ENCODE peak calls at places on chromosome 2, in seven cellular contexts. One of them, this sample, is unnamed.
A peak's percentile ranks its signal among the peaks of the same experiment; 100 is the strongest.

GRCh38 chr2:177400337-177400923 is 7.9 kb downstream of the AGPS start:
- DNase-seq in HepG2: no peak
- DNase-seq in K562: no peak
- DNase-seq in H1: no peak
- DNase-seq in HCT116: no peak
- DNase-seq in SK-N-SH: no peak
- DNase-seq in GM12878: no peak
- DNase-seq in this sample: no peak

GRCh38 chr2:217667545-217667944 is 335.2 kb downstream of the TNS1 start:
- DNase-seq in GM12878: no peak
- DNase-seq in H1: no peak
- DNase-seq in HepG2: no peak
- DNase-seq in HCT116: no peak
- DNase-seq in K562: no peak
- DNase-seq in SK-N-SH: no peak
- DNase-seq in this sample: no peak

GRCh38 chr2:29583104-29583503 is 338.3 kb downstream of the ALK start:
- DNase-seq in GM12878: peak; percentile 47
- DNase-seq in HCT116: no peak
- DNase-seq in H1: no peak
- DNase-seq in HepG2: no peak
- DNase-seq in K562: no peak
- DNase-seq in SK-N-SH: no peak
- DNase-seq in this sample: no peak

GRCh38 chr2:38704664-38705063 is 38.8 kb downstream of the GALM start:
- DNase-seq in GM12878: no peak
- DNase-seq in HCT116: no peak
- DNase-seq in HepG2: no peak
- DNase-seq in H1: no peak
- DNase-seq in K562: no peak
- DNase-seq in SK-N-SH: no peak
- DNase-seq in this sample: no peak

GRCh38 chr2:55418512-55419235 is 982 bp downstream of the CCDC88A start:
- DNase-seq in SK-N-SH: peak; percentile 23
- DNase-seq in HCT116: no peak
- DNase-seq in HepG2: peak; percentile 30
- DNase-seq in GM12878: no peak
- DNase-seq in K562: peak; percentile 54
- DNase-seq in H1: no peak
- DNase-seq in this sample: no peak

GRCh38 chr2:241066893-241067341 is 35.2 kb downstream of the MTERF4 start:
- DNase-seq in H1: peak; percentile 80
- DNase-seq in SK-N-SH: peak; percentile 32
- DNase-seq in HCT116: no peak
- DNase-seq in HepG2: no peak
- DNase-seq in GM12878: no peak
- DNase-seq in K562: no peak
- DNase-seq in this sample: no peak

GRCh38 chr2:152201466-152201830 is 25.9 kb upstream of the STAM2 start:
- DNase-seq in HCT116: no peak
- DNase-seq in HepG2: no peak
- DNase-seq in GM12878: no peak
- DNase-seq in SK-N-SH: no peak
- DNase-seq in K562: no peak
- DNase-seq in H1: no peak
- DNase-seq in this sample: no peak

GRCh38 chr2:110662560-110662959 is 15.3 kb downstream of the BUB1 start:
- DNase-seq in GM12878: no peak
- DNase-seq in K562: no peak
- DNase-seq in HepG2: no peak
- DNase-seq in SK-N-SH: no peak
- DNase-seq in HCT116: no peak
- DNase-seq in H1: no peak
- DNase-seq in this sample: no peak

GRCh38 chr2:101106453-101107181 is 44.6 kb downstream of the TBC1D8 start:
- DNase-seq in GM12878: no peak
- DNase-seq in HCT116: no peak
- DNase-seq in H1: no peak
- DNase-seq in K562: no peak
- DNase-seq in HepG2: peak; percentile 94
- DNase-seq in SK-N-SH: no peak
- DNase-seq in this sample: no peak
- TF ChIP-seq JUND in GM12878: no peak
- TF ChIP-seq JUND in HCT116: no peak
- TF ChIP-seq JUND in H1: no peak
- TF ChIP-seq JUND in K562: no peak
- TF ChIP-seq JUND in HepG2: peak; percentile 67
- TF ChIP-seq JUND in SK-N-SH: no peak
- TF ChIP-seq JUND in this sample: no peak

GRCh38 chr2:216216951-216217903 is 108.1 kb downstream of the XRCC5 start:
- DNase-seq in HepG2: peak; percentile 49
- DNase-seq in SK-N-SH: peak; percentile 58
- DNase-seq in K562: peak; percentile 61
- DNase-seq in GM12878: no peak
- DNase-seq in H1: no peak
- DNase-seq in HCT116: no peak
- DNase-seq in this sample: no peak
- TF ChIP-seq JUND in HepG2: no peak
- TF ChIP-seq JUND in SK-N-SH: peak; percentile 98
- TF ChIP-seq JUND in K562: peak; percentile 89
- TF ChIP-seq JUND in GM12878: no peak
- TF ChIP-seq JUND in H1: no peak
- TF ChIP-seq JUND in HCT116: peak; percentile 32
- TF ChIP-seq JUND in this sample: no peak

DNA sequence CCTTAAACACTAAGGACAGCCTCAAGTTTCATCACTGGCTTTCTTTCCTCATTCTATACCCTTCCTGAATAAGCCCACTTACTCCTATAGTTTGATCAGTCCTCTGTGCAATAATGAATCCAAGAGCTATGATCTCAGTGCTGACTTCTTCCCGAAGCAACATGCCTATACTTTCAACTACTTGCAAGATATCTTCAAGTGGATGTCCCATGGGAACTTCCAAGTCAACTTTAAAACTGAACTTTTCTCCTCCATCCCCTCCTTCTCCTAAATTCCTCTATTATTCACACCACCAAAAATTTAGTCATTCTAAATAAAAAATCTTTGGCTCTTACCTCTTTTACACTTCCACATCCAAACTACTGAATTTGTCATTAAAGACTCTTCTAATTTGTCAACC is 87.7 kb downstream of the FAM228A start:
- DNase-seq in H1: no peak
- DNase-seq in GM12878: no peak
- DNase-seq in SK-N-SH: no peak
- DNase-seq in K562: no peak
- DNase-seq in HepG2: no peak
- DNase-seq in HCT116: no peak
- DNase-seq in this sample: no peak
- TF ChIP-seq JUND in H1: no peak
- TF ChIP-seq JUND in GM12878: no peak
- TF ChIP-seq JUND in SK-N-SH: no peak
- TF ChIP-seq JUND in K562: no peak
- TF ChIP-seq JUND in HepG2: no peak
- TF ChIP-seq JUND in HCT116: no peak
- TF ChIP-seq JUND in this sample: no peak

GRCh38 chr2:86393521-86394490 is 47.4 kb upstream of the KDM3A start:
- DNase-seq in HepG2: no peak
- DNase-seq in SK-N-SH: no peak
- DNase-seq in H1: no peak
- DNase-seq in HCT116: peak; percentile 12
- DNase-seq in GM12878: no peak
- DNase-seq in K562: no peak
- DNase-seq in this sample: no peak
- TF ChIP-seq JUND in HepG2: no peak
- TF ChIP-seq JUND in SK-N-SH: no peak
- TF ChIP-seq JUND in H1: no peak
- TF ChIP-seq JUND in HCT116: peak; percentile 48
- TF ChIP-seq JUND in GM12878: no peak
- TF ChIP-seq JUND in K562: no peak
- TF ChIP-seq JUND in this sample: no peak